ENCODE peak calls at places on chromosomes 16 and 17, in four cellular contexts. T is skeletal muscle cell, A is amniotic epithelial cell, C is right lobe of liver. G is an unnamed sample.

GRCh38 chr17:6796887-6797490 is 21.0 kb downstream of the FBXO39 start:
- DNase-seq in T (no peak), A (peak), C (no peak), G (no peak)

GRCh38 chr16:17439580-17439979 is 31.2 kb downstream of the XYLT1 start:
- DNase-seq in T (no peak), A (no peak), C (no peak), G (no peak)

GRCh38 chr16:55832425-55832787 is 490 bp downstream of the CES1 start:
- DNase-seq in T (no peak), A (no peak), C (peak), G (no peak)

GRCh38 chr17:41340934-41341861 is 9.4 kb downstream of the KRT33A start:
- DNase-seq in T (no peak), A (no peak), C (no peak), G (no peak)

GRCh38 chr16:82160226-82160625 is 9.8 kb downstream of the MPHOSPH6 start:
- DNase-seq in T (no peak), A (peak), C (no peak), G (no peak)

GRCh38 chr16:77514500-77515225 is 79.8 kb upstream of the ADAMTS18 start:
- DNase-seq in T (no peak), A (no peak), C (no peak), G (no peak)

GRCh38 chr17:39113871-39114270 is 37.6 kb downstream of the PLXDC1 start:
- DNase-seq in T (no peak), A (no peak), C (no peak), G (no peak)

GRCh38 chr17:45994228-45994627 is 4.8 kb upstream of the STH start:
- DNase-seq in T (no peak), A (no peak), C (no peak), G (no peak)

GRCh38 chr17:1808649-1809048 is 21.1 kb downstream of the SMYD4 start:
- DNase-seq in T (no peak), A (no peak), C (no peak), G (no peak)

GRCh38 chr16:21302898-21303528 is 24.9 kb upstream of the CRYM start:
- DNase-seq in T (peak), A (peak), C (no peak), G (no peak)

GRCh38 chr16:56267888-56268287 is 76.6 kb downstream of the GNAO1 start:
- DNase-seq in T (no peak), A (no peak), C (no peak), G (no peak)

GRCh38 chr17:72408641-72409040 is 287.8 kb downstream of the SOX9 start:
- DNase-seq in T (no peak), A (no peak), C (no peak), G (no peak)

G was measured in lower lobe of right lung.